ENCODE peak calls at places on chromosomes 2 and 18, in seven cellular contexts. S is esophagus squamous epithelium, T is tibial nerve, H is transverse colon, I is ovary, J is endothelial cell of umbilical vein, G is Peyer's patch. B is an unnamed sample.

GRCh38 chr2:110948027-110948687 is 172.6 kb upstream of the BCL2L11 start:
- DNase-seq in I (no peak), S (no peak), G (no peak), H (peak), T (peak), J (no peak), B (no peak)

GRCh38 chr2:234288974-234289455 is 207.9 kb downstream of the ARL4C start:
- DNase-seq in I (no peak), G (peak), H (peak), S (no peak), T (peak), J (peak), B (peak)

GRCh38 chr18:3538954-3539617 is 89.1 kb downstream of the TGIF1 start:
- DNase-seq in T (no peak), H (no peak), J (no peak), G (no peak), I (no peak), S (no peak), B (no peak)

GRCh38 chr2:101790856-101791255 is 93.3 kb downstream of the MAP4K4 start:
- DNase-seq in J (no peak), H (no peak), S (no peak), G (no peak), T (peak), I (no peak), B (no peak)

GRCh38 chr2:54456526-54457325 is 599 bp downstream of the SPTBN1 start:
- DNase-seq in J (peak), G (peak), H (peak), I (peak), S (no peak), T (no peak), B (peak)

GRCh38 chr2:152330235-152330866 is 4.6 kb upstream of the FMNL2 start:
- DNase-seq in T (no peak), J (no peak), S (no peak), H (no peak), G (no peak), I (no peak), B (no peak)

GRCh38 chr2:195636890-195637289 is 20.1 kb upstream of the SLC39A10 start:
- DNase-seq in T (no peak), H (no peak), J (no peak), I (no peak), S (no peak), G (no peak), B (peak)

GRCh38 chr2:217711236-217711635 is 291.6 kb downstream of the TNS1 start:
- DNase-seq in J (no peak), I (no peak), G (no peak), S (no peak), H (no peak), T (no peak), B (no peak)

GRCh38 chr2:36812196-36812595 is 115.7 kb downstream of the VIT start:
- DNase-seq in J (no peak), H (no peak), S (no peak), G (no peak), I (no peak), T (no peak), B (peak)

GRCh38 chr18:69067048-69067447 is 269.2 kb downstream of the CCDC102B start:
- DNase-seq in G (no peak), H (no peak), I (no peak), S (no peak), J (no peak), T (no peak), B (no peak)

GRCh38 chr2:230723363-230723762 is 10.7 kb downstream of the CAB39 start:
- DNase-seq in T (no peak), I (no peak), J (no peak), H (no peak), S (no peak), G (no peak), B (no peak)

GRCh38 chr18:25189391-25190185 is 162.4 kb downstream of the ZNF521 start:
- DNase-seq in I (no peak), H (no peak), S (no peak), G (no peak), T (no peak), J (no peak), B (no peak)

GRCh38 chr2:238166391-238167343 is 7.9 kb downstream of the ERFE start:
- DNase-seq in S (no peak), H (no peak), G (peak), T (no peak), I (no peak), J (no peak), B (no peak)

GRCh38 chr2:195660265-195660890 is 3.4 kb downstream of the SLC39A10 start:
- DNase-seq in J (peak), G (no peak), S (no peak), T (peak), I (peak), H (peak), B (no peak)

DNA sequence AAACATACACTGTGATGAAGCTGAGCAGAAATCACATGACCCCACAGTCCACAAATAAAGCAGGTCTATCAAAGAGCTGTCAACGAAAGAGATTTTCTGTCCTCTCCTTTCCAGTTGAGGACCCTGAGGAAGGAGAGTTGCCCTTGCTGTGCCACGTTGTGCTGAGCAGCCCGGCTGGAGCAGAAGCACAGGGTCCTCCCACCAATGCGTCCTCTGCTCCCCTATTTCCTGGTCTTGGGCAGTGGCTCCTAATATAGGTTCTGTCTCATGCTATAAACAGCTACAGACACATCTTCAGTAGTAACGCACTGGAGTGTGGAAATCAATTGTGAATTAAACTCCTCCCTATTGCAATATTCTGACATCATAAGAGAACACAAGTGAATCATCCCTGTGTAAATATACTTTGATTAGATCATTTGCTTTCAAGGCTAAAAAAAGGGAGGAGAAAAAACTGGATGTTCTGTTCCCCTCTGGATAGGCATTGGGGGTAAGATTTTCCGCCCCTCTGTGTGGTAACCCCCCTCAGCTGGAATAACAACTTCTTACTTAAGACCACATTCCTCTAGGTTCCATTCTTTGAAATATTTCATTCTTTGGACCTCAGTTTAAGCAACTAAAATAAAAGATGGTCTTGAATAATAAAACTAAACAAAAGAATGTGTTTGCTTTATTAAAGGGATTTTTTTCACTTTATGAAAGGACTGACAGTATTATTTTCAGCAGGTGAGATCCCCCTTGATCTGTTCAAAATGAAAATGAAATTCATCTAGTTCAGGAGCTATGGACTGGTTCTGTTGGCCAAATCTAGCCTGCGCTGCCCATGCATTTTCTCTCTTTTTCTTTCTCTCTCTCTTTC is 8.3 kb upstream of the RHOB start:
- DNase-seq in J (peak), S (no peak), H (peak), T (peak), I (no peak), G (no peak), B (no peak)
- TF ChIP-seq POLR2A in J (no peak), S (no peak), H (peak), T (peak), I (peak), G (peak), B (no peak)

DNA sequence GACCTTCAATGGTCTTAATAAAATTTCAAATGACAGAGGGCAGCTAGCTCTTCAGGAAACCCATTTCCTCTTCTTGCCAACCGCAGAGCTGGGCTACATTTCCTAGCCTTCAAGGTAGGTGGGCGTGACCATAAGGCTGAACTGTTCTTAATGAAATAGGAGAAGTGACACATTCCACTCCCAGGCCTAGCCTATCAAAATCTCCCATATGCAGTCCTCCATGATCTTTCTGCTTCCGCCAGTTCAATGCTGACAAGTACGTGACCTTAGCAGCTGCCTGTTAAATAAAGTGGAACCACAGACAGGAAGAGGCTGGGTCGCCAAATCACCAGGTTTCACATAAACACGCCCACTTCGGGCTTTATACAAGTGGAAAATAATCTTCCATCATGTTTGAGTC is 13.2 kb downstream of the SERPINE2 start:
- DNase-seq in I (no peak), G (no peak), T (no peak), H (peak), S (no peak), J (no peak), B (no peak)
- TF ChIP-seq POLR2A in I (no peak), G (no peak), T (no peak), H (no peak), S (no peak), J (no peak), B (no peak)

DNA sequence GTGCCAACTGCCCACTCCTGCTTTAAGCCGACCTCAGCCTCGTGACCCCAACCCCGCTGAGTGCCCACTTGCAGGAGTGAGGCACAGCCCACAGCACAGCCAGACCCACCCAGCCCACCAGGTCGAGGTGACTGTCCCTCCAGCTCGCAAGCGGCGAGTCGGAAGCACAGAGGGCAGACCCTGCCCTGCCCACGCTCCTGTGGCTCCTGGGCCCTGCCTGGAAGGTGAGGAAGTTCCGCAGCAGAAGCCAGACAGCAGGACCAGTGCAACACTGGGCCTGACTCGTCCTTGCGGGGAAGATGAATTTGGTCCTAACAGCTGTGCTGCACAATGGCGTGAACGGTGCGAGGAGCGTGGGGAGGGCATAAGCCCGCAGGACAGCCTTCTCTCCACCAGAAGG is 9.9 kb downstream of the DTYMK start:
- DNase-seq in J (no peak), T (no peak), G (no peak), S (no peak), I (no peak), H (no peak), B (no peak)
- TF ChIP-seq POLR2A in J (no peak), T (no peak), G (no peak), S (no peak), I (no peak), H (no peak), B (no peak)

GRCh38 chr2:9554841-9555337 is 741 bp downstream of the ADAM17 start:
- DNase-seq in G (no peak), I (no peak), H (peak), J (peak), T (peak), S (no peak), B (no peak)

GRCh38 chr2:9558948-9559381 is 3.3 kb upstream of the ADAM17 start:
- DNase-seq in I (no peak), T (no peak), H (no peak), J (no peak), G (no peak), S (no peak), B (no peak)

GRCh38 chr2:9552491-9553178 is 3.0 kb downstream of the ADAM17 start:
- DNase-seq in S (no peak), G (no peak), H (no peak), T (no peak), I (no peak), J (peak), B (no peak)

GRCh38 chr2:9556121-9556869 is 665 bp upstream of the ADAM17 start:
- DNase-seq in S (no peak), T (no peak), J (peak), I (no peak), G (no peak), H (no peak), B (no peak)

DNA sequence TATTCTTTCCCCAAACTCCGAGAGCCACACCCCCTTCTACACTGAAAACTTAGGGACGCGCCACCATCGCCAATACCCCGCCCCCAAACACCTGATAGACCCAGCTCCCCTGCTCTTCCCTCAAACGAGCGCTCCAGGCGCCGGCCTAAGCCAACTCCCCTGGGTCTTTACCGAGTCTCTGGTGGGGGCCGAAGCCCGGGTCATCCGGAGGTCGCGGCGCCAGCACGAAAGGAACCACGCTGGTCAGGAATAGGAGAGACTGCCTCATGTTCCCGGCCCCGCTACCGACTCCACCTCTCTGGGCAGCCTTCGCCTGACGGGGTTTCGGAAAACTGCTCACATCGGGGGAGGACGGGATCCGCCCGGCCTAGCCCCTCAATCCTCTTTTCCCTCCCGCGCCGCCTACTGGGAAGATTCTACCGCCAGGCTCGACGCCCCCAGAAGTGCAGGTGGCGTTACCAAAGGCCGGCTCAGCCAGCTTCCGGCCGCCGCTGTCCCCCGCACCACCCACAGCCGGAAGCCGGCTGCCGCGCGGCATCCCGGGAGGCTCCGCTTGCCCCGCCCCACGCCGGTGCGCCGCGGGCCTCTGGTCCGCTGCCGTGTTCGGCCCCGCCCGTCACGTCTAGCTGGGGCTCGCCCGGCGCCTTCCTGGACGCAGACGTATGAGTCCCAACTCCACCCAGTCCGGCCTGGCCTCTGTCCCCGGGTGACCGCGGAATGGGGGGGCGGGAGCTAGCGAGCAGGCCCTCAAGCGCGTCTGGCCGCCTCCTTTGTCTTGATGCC is at the start of gene ADAM17:
- DNase-seq in H (peak), J (peak), I (peak), S (peak), G (peak), T (peak), B (peak)
- TF ChIP-seq POLR2A in H (peak), J (peak), I (peak), S (no peak), G (peak), T (peak), B (peak)

B was measured in H54.